ENCODE peak calls at places on chromosomes 16 and 17, in seven cellular contexts. One of them, this sample, is unnamed.

GRCh38 chr16:2210386-2211365 is at the start of gene BRICD5:
- DNase-seq in left lung: no peak
- DNase-seq in astrocyte of the spinal cord: no peak
- DNase-seq in AG04450: no peak
- DNase-seq in CD8-positive, alpha-beta T cell: no peak
- DNase-seq in mucosa of descending colon: no peak
- DNase-seq in fibroblast of mammary gland: peak; percentile 55
- DNase-seq in this sample: no peak

GRCh38 chr17:21425321-21425720 is 49.2 kb downstream of the KCNJ12 start:
- DNase-seq in CD8-positive, alpha-beta T cell: no peak
- DNase-seq in AG04450: no peak
- DNase-seq in fibroblast of mammary gland: no peak
- DNase-seq in astrocyte of the spinal cord: no peak
- DNase-seq in left lung: no peak
- DNase-seq in mucosa of descending colon: no peak
- DNase-seq in this sample: no peak

GRCh38 chr16:81445143-81445922 is 725 bp downstream of the CMIP start:
- DNase-seq in fibroblast of mammary gland: no peak
- DNase-seq in CD8-positive, alpha-beta T cell: peak; percentile 39
- DNase-seq in AG04450: no peak
- DNase-seq in astrocyte of the spinal cord: peak; percentile 35
- DNase-seq in left lung: no peak
- DNase-seq in mucosa of descending colon: peak; percentile 51
- DNase-seq in this sample: no peak

GRCh38 chr16:68319185-68319908 is 8.5 kb downstream of the PRMT7 start:
- DNase-seq in astrocyte of the spinal cord: no peak
- DNase-seq in mucosa of descending colon: no peak
- DNase-seq in fibroblast of mammary gland: no peak
- DNase-seq in AG04450: no peak
- DNase-seq in left lung: no peak
- DNase-seq in CD8-positive, alpha-beta T cell: no peak
- DNase-seq in this sample: no peak

GRCh38 chr17:55454906-55455474 is 33.4 kb upstream of the MMD start:
- DNase-seq in left lung: no peak
- DNase-seq in AG04450: peak; percentile 90
- DNase-seq in fibroblast of mammary gland: peak; percentile 98
- DNase-seq in astrocyte of the spinal cord: peak; percentile 73
- DNase-seq in CD8-positive, alpha-beta T cell: no peak
- DNase-seq in mucosa of descending colon: no peak
- DNase-seq in this sample: no peak

GRCh38 chr17:4947411-4948165 is 742 bp downstream of the PFN1 start:
- DNase-seq in left lung: peak; percentile 67
- DNase-seq in astrocyte of the spinal cord: peak; percentile 57
- DNase-seq in fibroblast of mammary gland: peak; percentile 39
- DNase-seq in mucosa of descending colon: peak; percentile 83
- DNase-seq in AG04450: no peak
- DNase-seq in CD8-positive, alpha-beta T cell: peak; percentile 71
- DNase-seq in this sample: no peak

GRCh38 chr16:59412275-59412841 is 678.2 kb upstream of the GOT2 start:
- DNase-seq in fibroblast of mammary gland: peak; percentile 7
- DNase-seq in AG04450: no peak
- DNase-seq in CD8-positive, alpha-beta T cell: no peak
- DNase-seq in mucosa of descending colon: no peak
- DNase-seq in left lung: no peak
- DNase-seq in astrocyte of the spinal cord: peak; percentile 35
- DNase-seq in this sample: no peak

GRCh38 chr17:14304876-14305636 is 4.2 kb downstream of the HS3ST3B1 start:
- DNase-seq in fibroblast of mammary gland: peak; percentile 47
- DNase-seq in CD8-positive, alpha-beta T cell: no peak
- DNase-seq in astrocyte of the spinal cord: peak; percentile 38
- DNase-seq in mucosa of descending colon: no peak
- DNase-seq in AG04450: no peak
- DNase-seq in left lung: no peak
- DNase-seq in this sample: no peak

GRCh38 chr17:79049821-79050220 is 24.8 kb upstream of the ENGASE start:
- DNase-seq in left lung: no peak
- DNase-seq in astrocyte of the spinal cord: no peak
- DNase-seq in mucosa of descending colon: no peak
- DNase-seq in CD8-positive, alpha-beta T cell: no peak
- DNase-seq in AG04450: no peak
- DNase-seq in fibroblast of mammary gland: no peak
- DNase-seq in this sample: no peak

GRCh38 chr16:29943846-29944669 is 17.8 kb upstream of the TMEM219 start:
- DNase-seq in mucosa of descending colon: peak; percentile 81
- DNase-seq in CD8-positive, alpha-beta T cell: no peak
- DNase-seq in fibroblast of mammary gland: peak; percentile 99
- DNase-seq in left lung: peak; percentile 55
- DNase-seq in AG04450: peak; percentile 96
- DNase-seq in astrocyte of the spinal cord: peak; percentile 98
- DNase-seq in this sample: no peak

DNA sequence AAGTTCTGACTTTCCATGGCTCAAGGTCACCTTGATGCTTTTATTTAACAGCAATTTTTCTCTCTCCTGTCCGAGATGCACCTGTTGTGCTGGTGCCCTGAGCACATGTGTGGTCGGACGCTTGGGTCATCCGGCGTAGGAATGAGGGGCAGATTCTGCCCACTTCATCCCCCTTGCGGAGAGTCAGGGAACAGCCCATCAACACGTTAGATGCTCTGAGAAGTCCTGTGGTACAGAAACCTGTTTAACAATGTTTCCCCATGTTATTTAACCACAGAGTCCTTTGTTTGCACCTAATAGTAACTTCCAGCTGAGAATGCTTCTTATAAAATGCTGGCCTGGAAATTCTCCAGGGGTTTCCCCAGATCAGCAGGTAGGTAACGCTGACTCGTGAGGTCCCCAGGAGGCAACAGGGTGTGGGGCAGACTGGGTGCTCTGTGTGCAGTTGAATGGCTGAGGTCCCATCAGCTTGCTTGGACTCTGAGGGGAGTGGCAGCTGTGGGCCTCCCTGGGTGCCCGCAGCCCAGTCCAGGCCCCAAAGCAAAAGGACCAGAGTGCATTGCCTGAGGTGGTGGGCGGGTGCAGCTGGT is 17.8 kb downstream of the DOC2B start:
- DNase-seq in CD8-positive, alpha-beta T cell: no peak
- DNase-seq in AG04450: no peak
- DNase-seq in mucosa of descending colon: no peak
- DNase-seq in left lung: no peak
- DNase-seq in fibroblast of mammary gland: no peak
- DNase-seq in astrocyte of the spinal cord: no peak
- DNase-seq in this sample: no peak
- TF ChIP-seq CTCF in CD8-positive, alpha-beta T cell: no peak
- TF ChIP-seq CTCF in AG04450: peak; percentile 16
- TF ChIP-seq CTCF in mucosa of descending colon: no peak
- TF ChIP-seq CTCF in left lung: no peak
- TF ChIP-seq CTCF in fibroblast of mammary gland: no peak
- TF ChIP-seq CTCF in astrocyte of the spinal cord: peak; percentile 10
- TF ChIP-seq CTCF in this sample: no peak

GRCh38 chr17:75524971-75525805 is at the start of gene LLGL2:
- DNase-seq in mucosa of descending colon: peak; percentile 95
- DNase-seq in CD8-positive, alpha-beta T cell: peak; percentile 78
- DNase-seq in fibroblast of mammary gland: no peak
- DNase-seq in astrocyte of the spinal cord: no peak
- DNase-seq in AG04450: no peak
- DNase-seq in left lung: peak; percentile 84
- DNase-seq in this sample: no peak

GRCh38 chr17:75525806-75526554 is 483 bp downstream of the LLGL2 start:
- DNase-seq in CD8-positive, alpha-beta T cell: no peak
- DNase-seq in fibroblast of mammary gland: no peak
- DNase-seq in astrocyte of the spinal cord: no peak
- DNase-seq in AG04450: no peak
- DNase-seq in left lung: no peak
- DNase-seq in mucosa of descending colon: peak; percentile 46
- DNase-seq in this sample: no peak

GRCh38 chr17:75521951-75522727 is 3.4 kb upstream of the LLGL2 start:
- DNase-seq in AG04450: no peak
- DNase-seq in mucosa of descending colon: no peak
- DNase-seq in left lung: no peak
- DNase-seq in astrocyte of the spinal cord: no peak
- DNase-seq in fibroblast of mammary gland: peak; percentile 31
- DNase-seq in CD8-positive, alpha-beta T cell: no peak
- DNase-seq in this sample: no peak

GRCh38 chr17:75523647-75524046 is 1.9 kb upstream of the LLGL2 start:
- DNase-seq in left lung: no peak
- DNase-seq in CD8-positive, alpha-beta T cell: no peak
- DNase-seq in AG04450: no peak
- DNase-seq in fibroblast of mammary gland: no peak
- DNase-seq in mucosa of descending colon: no peak
- DNase-seq in astrocyte of the spinal cord: no peak
- DNase-seq in this sample: no peak

DNA sequence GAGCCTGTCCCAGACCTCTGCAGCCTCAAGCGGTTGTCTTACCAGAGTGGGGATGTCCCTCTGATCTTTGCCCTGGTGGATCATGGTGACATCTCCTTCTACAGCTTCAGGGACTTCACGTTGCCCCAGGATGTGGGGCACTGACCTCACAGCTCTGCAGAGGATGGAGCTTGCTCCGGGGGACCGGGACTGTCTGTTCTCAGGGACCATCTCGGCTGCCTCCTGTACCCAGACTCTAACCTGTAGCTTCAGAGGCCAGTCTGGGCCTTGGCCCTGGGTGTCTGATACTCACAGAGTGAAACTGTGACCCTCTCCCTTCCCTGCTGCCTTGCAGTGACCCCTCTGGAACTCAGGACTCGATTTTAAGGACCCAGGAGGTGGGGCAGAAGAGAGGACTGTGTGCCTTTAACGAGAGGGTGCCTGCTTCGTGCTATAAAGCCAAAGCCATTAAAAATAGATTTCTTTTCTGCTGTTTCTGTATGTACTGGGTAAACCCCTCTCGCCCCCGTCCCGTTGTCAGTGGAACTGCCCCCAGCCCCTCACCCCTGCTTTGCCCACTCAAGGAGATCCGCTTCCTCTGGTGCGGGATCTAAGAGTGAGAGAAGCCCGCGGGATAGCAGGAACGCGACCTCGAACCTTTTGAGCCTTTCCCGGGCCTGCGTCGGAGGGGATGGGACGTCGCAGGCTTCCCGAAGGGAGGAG is 1.1 kb upstream of the LLGL2 start:
- DNase-seq in AG04450: no peak
- DNase-seq in left lung: no peak
- DNase-seq in CD8-positive, alpha-beta T cell: no peak
- DNase-seq in mucosa of descending colon: no peak
- DNase-seq in astrocyte of the spinal cord: no peak
- DNase-seq in fibroblast of mammary gland: no peak
- DNase-seq in this sample: no peak
- H3K4me3 ChIP-seq in AG04450: no peak overlapping the region
- H3K4me3 ChIP-seq in left lung: peak overlapping the region; percentile 73
- H3K4me3 ChIP-seq in CD8-positive, alpha-beta T cell: peak overlapping the region; percentile 78
- H3K4me3 ChIP-seq in mucosa of descending colon: peak overlapping the region; percentile 80
- H3K4me3 ChIP-seq in astrocyte of the spinal cord: no peak overlapping the region
- H3K4me3 ChIP-seq in fibroblast of mammary gland: no peak overlapping the region
- H3K4me3 ChIP-seq in this sample: peak overlapping the region; percentile 50

DNA sequence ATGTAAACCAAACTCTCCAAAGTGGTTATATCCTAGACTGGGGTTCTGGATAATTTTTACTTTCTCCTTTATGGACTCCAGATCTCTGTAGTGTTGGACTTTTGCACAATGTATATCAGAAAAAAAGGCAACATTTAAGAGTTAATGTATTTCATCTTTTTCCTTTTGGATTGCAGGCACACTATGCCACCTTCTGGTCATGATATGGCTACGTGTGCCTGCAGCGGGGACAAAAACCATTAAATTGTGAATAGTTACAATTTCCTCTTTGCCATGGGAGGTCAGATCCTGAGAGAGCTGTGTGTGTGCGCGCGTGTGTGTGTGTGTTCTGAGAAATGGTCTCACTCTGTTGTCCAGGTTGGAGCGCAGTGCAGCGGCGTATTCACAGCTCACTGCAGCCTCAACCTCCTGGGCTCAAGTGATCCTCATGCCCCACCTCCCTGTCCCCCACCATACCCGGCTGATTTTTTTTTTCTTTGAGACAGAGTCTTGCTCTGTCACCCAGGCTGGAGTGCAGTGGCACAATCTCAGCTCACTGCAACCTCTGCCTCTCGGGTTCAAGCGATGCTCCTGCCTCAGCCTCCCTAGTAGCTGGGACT is 4.3 kb upstream of the SGF29 start:
- DNase-seq in astrocyte of the spinal cord: peak; percentile 38
- DNase-seq in mucosa of descending colon: no peak
- DNase-seq in left lung: no peak
- DNase-seq in AG04450: no peak
- DNase-seq in CD8-positive, alpha-beta T cell: no peak
- DNase-seq in fibroblast of mammary gland: peak; percentile 57
- DNase-seq in this sample: no peak
- TF ChIP-seq CTCF in astrocyte of the spinal cord: peak; percentile 55
- TF ChIP-seq CTCF in mucosa of descending colon: no peak
- TF ChIP-seq CTCF in left lung: peak; percentile 44
- TF ChIP-seq CTCF in AG04450: peak; percentile 62
- TF ChIP-seq CTCF in CD8-positive, alpha-beta T cell: peak; percentile 43
- TF ChIP-seq CTCF in fibroblast of mammary gland: peak; percentile 59
- TF ChIP-seq CTCF in this sample: peak; percentile 33

GRCh38 chr16:56460101-56460500 is 8.7 kb downstream of the OGFOD1 start:
- DNase-seq in AG04450: no peak
- DNase-seq in left lung: no peak
- DNase-seq in mucosa of descending colon: no peak
- DNase-seq in CD8-positive, alpha-beta T cell: no peak
- DNase-seq in astrocyte of the spinal cord: no peak
- DNase-seq in fibroblast of mammary gland: no peak
- DNase-seq in this sample: no peak

GRCh38 chr16:56463153-56463552 is 11.8 kb downstream of the OGFOD1 start:
- DNase-seq in CD8-positive, alpha-beta T cell: no peak
- DNase-seq in mucosa of descending colon: no peak
- DNase-seq in fibroblast of mammary gland: no peak
- DNase-seq in left lung: no peak
- DNase-seq in AG04450: no peak
- DNase-seq in astrocyte of the spinal cord: no peak
- DNase-seq in this sample: no peak

GRCh38 chr16:56462064-56462796 is 10.9 kb downstream of the OGFOD1 start:
- DNase-seq in astrocyte of the spinal cord: no peak
- DNase-seq in AG04450: no peak
- DNase-seq in fibroblast of mammary gland: no peak
- DNase-seq in left lung: no peak
- DNase-seq in mucosa of descending colon: no peak
- DNase-seq in CD8-positive, alpha-beta T cell: no peak
- DNase-seq in this sample: no peak

GRCh38 chr16:56451753-56452689 is 667 bp downstream of the OGFOD1 start:
- DNase-seq in astrocyte of the spinal cord: peak; percentile 41
- DNase-seq in fibroblast of mammary gland: peak; percentile 46
- DNase-seq in AG04450: no peak
- DNase-seq in mucosa of descending colon: peak; percentile 31
- DNase-seq in left lung: no peak
- DNase-seq in CD8-positive, alpha-beta T cell: no peak
- DNase-seq in this sample: no peak

GRCh38 chr16:56457927-56458470 is 6.6 kb downstream of the OGFOD1 start:
- DNase-seq in mucosa of descending colon: no peak
- DNase-seq in astrocyte of the spinal cord: no peak
- DNase-seq in left lung: no peak
- DNase-seq in fibroblast of mammary gland: no peak
- DNase-seq in CD8-positive, alpha-beta T cell: no peak
- DNase-seq in AG04450: no peak
- DNase-seq in this sample: no peak
- H3K4me3 ChIP-seq in mucosa of descending colon: no peak overlapping the region
- H3K4me3 ChIP-seq in astrocyte of the spinal cord: no peak overlapping the region
- H3K4me3 ChIP-seq in left lung: no peak overlapping the region
- H3K4me3 ChIP-seq in fibroblast of mammary gland: no peak overlapping the region
- H3K4me3 ChIP-seq in CD8-positive, alpha-beta T cell: no peak overlapping the region
- H3K4me3 ChIP-seq in AG04450: no peak overlapping the region
- H3K4me3 ChIP-seq in this sample: no peak overlapping the region

GRCh38 chr16:72856797-72857196 is 191.1 kb downstream of the ZFHX3 start:
- DNase-seq in fibroblast of mammary gland: peak; percentile 30
- DNase-seq in astrocyte of the spinal cord: no peak
- DNase-seq in CD8-positive, alpha-beta T cell: no peak
- DNase-seq in AG04450: no peak
- DNase-seq in left lung: no peak
- DNase-seq in mucosa of descending colon: peak; percentile 23
- DNase-seq in this sample: no peak
- TF ChIP-seq CTCF in fibroblast of mammary gland: peak; percentile 40
- TF ChIP-seq CTCF in astrocyte of the spinal cord: peak; percentile 47
- TF ChIP-seq CTCF in CD8-positive, alpha-beta T cell: peak; percentile 14
- TF ChIP-seq CTCF in AG04450: peak; percentile 42
- TF ChIP-seq CTCF in left lung: no peak
- TF ChIP-seq CTCF in mucosa of descending colon: no peak
- TF ChIP-seq CTCF in this sample: peak; percentile 65